ENCODE peak calls at places on chromosomes 3 and 15, in five cellular contexts. K is NT2/D1, R is HepG2, W is GM12878, Z is H1. E is an unnamed sample.

GRCh38 chr15:27820232-27820631 is 278.9 kb downstream of the OCA2 start:
- DNase-seq in R (no peak), Z (no peak), W (no peak), K (no peak), E (no peak)

GRCh38 chr3:42502429-42503250 is at the start of gene VIPR1:
- DNase-seq in R (peak; percentile 30), K (peak; percentile 81), Z (peak; percentile 99), W (no peak), E (peak; percentile 91)

GRCh38 chr3:180930526-180930925 is 18.1 kb downstream of the FXR1 start:
- DNase-seq in W (no peak), K (no peak), Z (no peak), R (no peak), E (no peak)

GRCh38 chr15:61159901-61160300 is 69.2 kb downstream of the RORA start:
- DNase-seq in Z (no peak), R (no peak), K (no peak), W (no peak), E (no peak)

GRCh38 chr3:71447197-71447596 is 136.3 kb downstream of the FOXP1 start:
- DNase-seq in K (no peak), R (no peak), Z (no peak), W (no peak), E (no peak)

GRCh38 chr3:11445883-11446282 is 173.7 kb downstream of the ATG7 start:
- DNase-seq in K (no peak), Z (no peak), W (no peak), R (no peak), E (no peak)

GRCh38 chr15:67133738-67134576 is 68.6 kb downstream of the SMAD3 start:
- DNase-seq in W (no peak), K (peak; percentile 39), R (no peak), Z (no peak), E (no peak)

GRCh38 chr3:72375237-72376154 is 472.7 kb downstream of the SHQ1 start:
- DNase-seq in K (no peak), Z (no peak), R (no peak), W (no peak), E (no peak)

GRCh38 chr3:170749765-170750477 is 120.1 kb downstream of the RPL22L1 start:
- DNase-seq in K (no peak), Z (no peak), R (no peak), W (no peak), E (no peak)

GRCh38 chr15:66734961-66735908 is 33.2 kb downstream of the SMAD6 start:
- DNase-seq in K (no peak), Z (no peak), R (no peak), W (no peak), E (no peak)

GRCh38 chr3:187989458-187990153 is 164.4 kb upstream of the LPP start:
- DNase-seq in W (no peak), K (peak; percentile 90), R (no peak), Z (peak; percentile 60), E (no peak)

GRCh38 chr3:133821767-133822638 is 16.4 kb downstream of the SRPRB start:
- DNase-seq in Z (no peak), W (no peak), R (peak; percentile 83), K (peak; percentile 49), E (no peak)

GRCh38 chr15:33584797-33585196 is 274.0 kb downstream of the RYR3 start:
- DNase-seq in Z (no peak), K (no peak), R (no peak), W (no peak), E (no peak)

GRCh38 chr3:139540686-139541085 is 1.1 kb upstream of the RBP1 start:
- DNase-seq in K (no peak), Z (no peak), R (no peak), W (no peak), E (no peak)

GRCh38 chr3:8278448-8278847 is 223.2 kb upstream of the LMCD1 start:
- DNase-seq in R (no peak), K (no peak), Z (no peak), W (no peak), E (peak; percentile 11)

GRCh38 chr3:177554900-177555759 is 357.8 kb upstream of the TBL1XR1 start:
- DNase-seq in R (no peak), Z (no peak), K (peak; percentile 57), W (no peak), E (no peak)
- TF ChIP-seq SUZ12 in R (no peak), Z (no peak), K (no peak), W (no peak), E (no peak)

GRCh38 chr3:63937661-63938651 is 25.8 kb upstream of the SCAANT1 start:
- DNase-seq in W (peak; percentile 55), Z (no peak), R (peak; percentile 15), K (no peak), E (no peak)
- TF ChIP-seq SUZ12 in W (no peak), Z (no peak), R (no peak), K (no peak), E (no peak)

GRCh38 chr3:36206936-36207620 is 173.2 kb upstream of the STAC start:
- DNase-seq in R (no peak), Z (no peak), W (no peak), K (peak; percentile 33), E (no peak)
- TF ChIP-seq SUZ12 in R (no peak), Z (no peak), W (no peak), K (no peak), E (no peak)

GRCh38 chr15:78243491-78243941 is 9.2 kb upstream of the ACSBG1 start:
- DNase-seq in K (peak; percentile 54), Z (peak; percentile 72), R (no peak), W (no peak), E (no peak)

GRCh38 chr15:78242128-78242527 is 7.8 kb upstream of the ACSBG1 start:
- DNase-seq in R (peak; percentile 55), Z (peak; percentile 81), W (no peak), K (no peak), E (peak; percentile 65)

GRCh38 chr15:78239811-78240210 is 5.4 kb upstream of the ACSBG1 start:
- DNase-seq in R (no peak), W (no peak), K (no peak), Z (no peak), E (no peak)

GRCh38 chr15:78243076-78243475 is 8.7 kb upstream of the ACSBG1 start:
- DNase-seq in W (no peak), K (no peak), R (no peak), Z (no peak), E (no peak)

DNA sequence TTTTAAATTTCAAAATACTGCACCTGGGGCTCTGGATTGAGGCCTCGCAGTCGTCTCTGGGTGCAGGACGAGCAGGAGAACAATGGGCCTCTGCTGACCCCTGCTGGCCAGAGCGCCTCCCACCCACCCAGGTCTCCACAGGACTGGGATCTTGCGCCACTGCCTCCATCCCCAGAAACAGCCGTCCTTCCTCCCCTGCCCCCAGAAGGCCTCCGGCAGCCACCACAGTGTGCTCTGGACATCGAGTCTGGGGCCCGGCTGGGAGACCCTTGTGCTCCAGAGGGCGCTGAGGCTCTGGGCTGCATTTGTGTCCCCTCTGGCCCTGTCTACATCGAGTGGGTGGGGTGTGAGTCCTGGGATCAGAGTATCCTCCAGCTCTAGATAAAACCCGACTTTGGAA is 6.7 kb upstream of the ACSBG1 start:
- DNase-seq in R (peak; percentile 49), K (peak; percentile 82), Z (peak; percentile 97), W (no peak), E (peak; percentile 94)
- TF ChIP-seq SUZ12 in R (no peak), K (no peak), Z (no peak), W (no peak), E (no peak)

DNA sequence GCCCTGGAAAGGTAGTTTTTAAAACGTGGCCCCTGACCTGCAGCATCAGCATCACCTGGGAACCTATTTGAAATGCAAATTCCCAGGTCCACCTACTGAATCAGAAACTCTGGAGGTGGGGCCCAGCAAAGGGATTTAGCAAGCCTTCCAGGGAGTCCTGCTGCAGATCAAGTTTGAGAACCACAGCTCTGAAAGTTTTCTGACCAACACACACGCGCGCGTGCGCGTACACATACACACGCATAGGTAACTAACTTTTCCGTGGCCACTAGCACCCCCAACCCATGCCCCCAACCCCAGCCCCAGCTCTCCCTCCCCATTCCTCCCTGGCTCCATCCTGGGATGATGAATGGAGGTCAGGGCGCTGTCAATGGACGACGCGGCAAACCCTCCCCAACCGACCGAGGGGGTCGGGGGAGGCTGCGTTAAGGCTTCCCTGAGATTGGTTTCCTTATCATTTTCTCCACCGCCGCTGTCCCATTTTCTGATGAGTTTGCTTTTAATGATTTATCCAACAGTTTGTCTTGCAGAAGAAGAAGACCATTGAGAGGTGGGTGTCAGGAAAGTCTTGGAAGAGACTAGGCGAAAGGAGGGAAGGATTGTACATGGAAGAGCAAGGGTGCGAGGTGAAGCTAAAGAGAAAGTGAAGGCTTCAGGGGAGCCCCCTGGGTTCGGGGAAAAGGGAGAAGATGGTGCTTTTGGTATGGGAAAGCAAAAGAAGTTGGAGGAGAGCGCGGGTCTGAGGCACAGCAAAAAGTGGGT is 568 bp upstream of the BOC start:
- DNase-seq in W (no peak), Z (peak; percentile 65), K (no peak), R (no peak), E (no peak)
- TF ChIP-seq SUZ12 in W (no peak), Z (no peak), K (no peak), R (no peak), E (no peak)

DNA sequence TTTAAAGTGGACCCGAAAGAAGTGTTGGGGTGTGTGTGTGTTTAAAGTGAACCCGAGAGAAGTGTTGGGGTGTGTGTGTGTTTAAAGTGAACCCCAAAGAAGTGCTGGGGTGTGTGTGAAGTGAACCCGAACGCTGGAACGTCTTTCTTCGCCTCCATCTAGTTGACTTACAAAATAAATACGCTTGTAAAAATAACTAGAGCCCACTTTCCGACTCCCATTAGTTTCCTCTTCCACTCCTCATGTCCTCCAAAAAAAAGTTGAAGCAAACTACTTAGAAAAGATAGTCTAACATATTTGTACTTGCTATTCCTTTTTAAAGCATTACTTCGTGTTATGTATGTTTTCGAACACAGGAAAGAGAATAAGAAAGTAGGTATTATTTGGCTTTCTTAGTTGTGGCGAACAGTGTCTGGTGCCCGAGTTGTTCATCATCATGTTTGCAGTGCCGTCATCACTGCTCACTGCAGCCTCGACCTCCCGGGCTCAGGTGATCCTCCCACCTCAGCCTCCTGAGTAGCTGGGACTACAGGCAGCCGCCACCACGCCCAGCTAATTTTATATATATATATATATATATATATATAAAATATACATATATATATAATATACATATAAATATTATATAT is 1.1 kb downstream of the LRCH3 start:
- DNase-seq in Z (no peak), K (no peak), W (no peak), R (no peak), E (no peak)
- TF ChIP-seq SUZ12 in Z (no peak), K (no peak), W (no peak), R (no peak), E (no peak)